ENCODE peak calls at places on chromosomes 1 and 21, in six cellular contexts. L, R, Y, Q, N and U are unnamed samples.

GRCh38 chr1:20587639-20588017 is 1.3 kb upstream of the CDA start:
- DNase-seq in N (peak; percentile 22), Q (peak; percentile 74), Y (no peak), L (no peak), R (no peak), U (no peak)

GRCh38 chr1:24993871-24994270 is 63.8 kb upstream of the RUNX3 start:
- DNase-seq in R (no peak), Q (no peak), L (no peak), N (no peak), Y (no peak), U (no peak)

GRCh38 chr1:203378529-203379271 is 27.8 kb upstream of the FMOD start:
- DNase-seq in Y (no peak), Q (no peak), N (peak; percentile 50), R (no peak), L (no peak), U (no peak)

GRCh38 chr21:34094949-34095348 is 21.6 kb downstream of the MRPS6 start:
- DNase-seq in N (no peak), Q (no peak), R (no peak), L (no peak), Y (no peak), U (no peak)

GRCh38 chr1:10610901-10611600 is 136.3 kb downstream of the PEX14 start:
- DNase-seq in Q (no peak), Y (no peak), R (no peak), N (no peak), L (no peak), U (no peak)

GRCh38 chr1:155093938-155094621 is 15.4 kb downstream of the EFNA3 start:
- DNase-seq in Q (peak; percentile 55), Y (no peak), N (peak; percentile 54), R (no peak), L (no peak), U (peak; percentile 76)

GRCh38 chr1:198528376-198528775 is 12.1 kb downstream of the ATP6V1G3 start:
- DNase-seq in Q (no peak), L (no peak), N (no peak), Y (no peak), R (no peak), U (no peak)

GRCh38 chr1:116232989-116233514 is 121.9 kb downstream of the MAB21L3 start:
- DNase-seq in N (no peak), L (no peak), Q (no peak), Y (no peak), R (no peak), U (no peak)

GRCh38 chr1:204746838-204747442 is 61.4 kb upstream of the LRRN2 start:
- DNase-seq in Q (peak; percentile 73), L (no peak), N (peak; percentile 21), R (no peak), Y (no peak), U (peak; percentile 59)

GRCh38 chr1:246425895-246426294 is 81.2 kb downstream of the SMYD3 start:
- DNase-seq in R (no peak), L (no peak), N (no peak), Y (no peak), Q (no peak), U (no peak)

GRCh38 chr1:55823521-55824296 is 608.5 kb upstream of the USP24 start:
- DNase-seq in Q (no peak), R (no peak), L (no peak), N (no peak), Y (no peak), U (no peak)

GRCh38 chr1:173134029-173134428 is 73.1 kb downstream of the TNFSF4 start:
- DNase-seq in Y (no peak), R (no peak), N (no peak), L (no peak), Q (no peak), U (no peak)

GRCh38 chr21:45580576-45581321 is 38.5 kb upstream of the SLC19A1 start:
- DNase-seq in L (no peak), N (peak; percentile 8), Q (peak; percentile 24), Y (no peak), R (no peak), U (peak; percentile 79)

GRCh38 chr1:81682490-81682889 is 118.2 kb upstream of the ADGRL2 start:
- DNase-seq in L (no peak), N (no peak), R (no peak), Y (no peak), Q (no peak), U (peak; percentile 42)

GRCh38 chr1:20896824-20897223 is 109.7 kb upstream of the HP1BP3 start:
- DNase-seq in R (no peak), N (no peak), Q (no peak), L (no peak), Y (no peak), U (no peak)

GRCh38 chr1:239233626-239234025 is 152.7 kb upstream of the CHRM3 start:
- DNase-seq in Y (no peak), L (no peak), N (no peak), Q (no peak), R (no peak), U (no peak)

GRCh38 chr1:30912913-30913652 is 4.5 kb upstream of the SDC3 start:
- DNase-seq in R (no peak), L (peak; percentile 63), Y (no peak), N (no peak), Q (peak; percentile 68), U (no peak)

GRCh38 chr1:245277276-245277675 is 122.5 kb downstream of the KIF26B start:
- DNase-seq in Q (no peak), N (no peak), L (no peak), R (peak; percentile 16), Y (no peak), U (peak; percentile 59)

GRCh38 chr1:226738995-226739695 is at the start of gene ITPKB:
- DNase-seq in Y (no peak), Q (peak; percentile 92), L (peak; percentile 75), R (no peak), N (peak; percentile 68), U (no peak)

GRCh38 chr1:207404849-207405525 is 49.1 kb upstream of the CR2 start:
- DNase-seq in R (no peak), Y (no peak), Q (no peak), N (no peak), L (no peak), U (peak; percentile 55)

GRCh38 chr1:240435996-240436566 is 175.9 kb downstream of the GREM2 start:
- DNase-seq in Q (no peak), R (no peak), N (no peak), Y (no peak), L (no peak), U (no peak)

GRCh38 chr1:160576430-160576829 is 2.9 kb downstream of the CD84 start:
- DNase-seq in N (no peak), R (no peak), Y (no peak), L (no peak), Q (no peak), U (no peak)

GRCh38 chr21:8997011-8997440 is 1524.4 kb upstream of the TPTE start:
- DNase-seq in Q (no peak), Y (no peak), N (no peak), L (no peak), R (no peak), U (no peak)

GRCh38 chr1:1037366-1038327 is 17.7 kb downstream of the AGRN start:
- DNase-seq in R (no peak), L (no peak), Y (no peak), Q (no peak), N (no peak), U (no peak)

GRCh38 chr1:1041092-1041503 is 21.2 kb downstream of the AGRN start:
- DNase-seq in L (no peak), R (no peak), Y (no peak), N (no peak), Q (no peak), U (peak; percentile 98)

GRCh38 chr1:1038694-1039093 is 18.8 kb downstream of the AGRN start:
- DNase-seq in N (no peak), Q (no peak), R (no peak), Y (no peak), L (no peak), U (no peak)

GRCh38 chr1:1040004-1040991 is 20.4 kb downstream of the AGRN start:
- DNase-seq in N (peak; percentile 71), Q (peak; percentile 86), Y (no peak), L (peak; percentile 88), R (no peak), U (peak; percentile 100)

GRCh38 chr1:1039145-1039910 is 19.4 kb downstream of the AGRN start:
- DNase-seq in R (no peak), L (no peak), N (no peak), Y (no peak), Q (no peak), U (no peak)
- H3K4me3 ChIP-seq in R (no peak overlapping the region), L (no peak overlapping the region), N (no peak overlapping the region), Y (no peak overlapping the region), Q (no peak overlapping the region), U (no peak overlapping the region)

DNA sequence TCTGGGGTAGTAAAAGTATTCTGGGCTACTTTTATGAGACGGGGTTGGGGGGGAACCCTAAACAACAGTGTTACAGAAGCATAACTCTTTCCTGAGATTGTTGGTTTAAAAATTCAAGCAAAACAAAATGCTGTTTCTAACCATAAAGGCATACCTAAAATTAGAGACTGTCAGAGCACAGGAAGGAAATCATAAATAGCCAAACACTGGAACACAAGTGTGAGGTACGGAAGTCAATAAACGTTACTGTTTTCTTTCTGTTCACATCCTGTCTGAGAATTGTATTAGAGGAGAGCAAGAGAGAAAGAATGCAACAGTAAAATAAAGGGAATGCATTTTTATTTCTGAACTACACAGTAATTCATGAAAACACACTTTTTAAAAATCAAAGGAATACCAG is 42.8 kb upstream of the IL12RB2 start:
- DNase-seq in L (no peak), Q (no peak), Y (no peak), R (no peak), N (no peak), U (no peak)
- H3K4me3 ChIP-seq in L (no peak overlapping the region), Q (no peak overlapping the region), Y (no peak overlapping the region), R (no peak overlapping the region), N (no peak overlapping the region), U (no peak overlapping the region)

DNA sequence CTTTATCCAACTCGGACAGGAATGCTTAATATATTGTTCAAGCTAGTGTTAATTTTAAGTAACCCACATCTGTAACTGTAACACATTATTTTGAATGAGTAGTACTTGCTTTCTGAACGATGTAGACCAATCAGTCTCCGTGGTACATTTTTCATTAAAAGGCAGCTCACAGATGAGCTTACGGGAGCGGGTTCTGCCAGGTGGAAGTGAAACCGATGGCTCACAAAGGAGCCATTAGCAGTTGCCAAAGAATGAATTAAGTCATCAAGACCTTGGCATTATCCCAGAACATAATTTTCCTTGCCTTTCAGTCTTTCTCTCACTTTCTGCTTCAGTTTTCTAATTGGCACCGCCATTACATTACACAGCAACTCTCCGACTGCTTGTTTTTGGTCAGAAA is 33.5 kb upstream of the UTS2 start:
- DNase-seq in Y (no peak), N (no peak), R (no peak), L (no peak), Q (no peak), U (no peak)
- H3K4me3 ChIP-seq in Y (peak overlapping the region; percentile 59), N (no peak overlapping the region), R (no peak overlapping the region), L (no peak overlapping the region), Q (no peak overlapping the region), U (no peak overlapping the region)

DNA sequence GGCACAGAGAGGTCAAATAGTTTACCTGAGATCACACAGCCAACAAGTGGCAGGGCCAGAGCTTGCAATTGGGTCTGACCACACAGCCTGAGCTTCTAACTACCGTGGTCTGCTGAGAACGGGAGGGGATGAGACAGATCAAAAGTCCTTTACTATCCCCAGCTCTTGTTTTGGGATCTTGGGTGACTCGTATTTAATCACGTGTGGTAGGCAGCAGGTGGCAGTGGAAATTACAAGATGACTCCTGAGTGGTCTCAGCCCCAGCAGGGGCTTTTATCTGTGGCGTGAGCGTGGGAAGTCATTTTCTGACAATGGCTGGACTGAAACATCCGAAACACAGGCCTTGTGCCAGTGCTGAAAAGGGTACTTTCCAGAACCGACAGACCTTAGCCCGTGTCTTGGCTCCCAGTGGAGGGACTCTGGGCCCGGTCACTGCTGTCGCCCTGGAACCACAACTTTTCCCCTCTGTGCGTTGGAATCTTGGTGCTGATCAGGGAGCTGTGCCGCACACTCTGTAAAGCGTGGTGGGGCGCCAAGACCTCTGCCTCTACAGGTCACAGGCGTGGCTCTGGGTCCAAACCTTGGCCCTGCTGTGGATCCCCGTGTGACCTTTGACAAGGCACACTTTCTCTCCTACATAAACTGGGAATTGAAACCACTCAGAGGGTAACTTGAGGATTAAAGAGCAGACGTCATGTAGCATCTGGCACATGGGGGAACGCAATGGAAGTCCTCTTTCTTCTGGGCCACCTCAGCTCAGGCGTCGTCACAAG is 12.0 kb downstream of the THEMIS2 start:
- DNase-seq in Q (peak; percentile 56), L (no peak), R (no peak), Y (no peak), N (no peak), U (no peak)
- H3K4me3 ChIP-seq in Q (no peak overlapping the region), L (no peak overlapping the region), R (no peak overlapping the region), Y (no peak overlapping the region), N (no peak overlapping the region), U (no peak overlapping the region)